ENCODE peak calls at places on chromosomes 5 and 9, in six cellular contexts. J is ELR; X is activated CD4-positive, alpha-beta T cell treated with anti-CD3 and anti-CD28 coated beads for 48 hours; B is caudate nucleus; L is adrenal gland; N is NCI-H1694 treated with DMSO at 0.1 percent for 48 hours. O is an unnamed sample.

GRCh38 chr5:76544268-76544926 is 78.8 kb downstream of the F2RL2 start:
- DNase-seq in B (no peak), N (no peak), X (peak), J (peak), L (no peak), O (no peak)

GRCh38 chr9:104833701-104834100 is 69.8 kb downstream of the NIPSNAP3B start:
- DNase-seq in B (no peak), N (no peak), X (no peak), L (no peak), J (no peak), O (no peak)

GRCh38 chr5:134432174-134432573 is 20.5 kb upstream of the CDKN2AIPNL start:
- DNase-seq in N (no peak), X (peak), L (no peak), B (no peak), J (no peak), O (no peak)

GRCh38 chr5:138905541-138905940 is 30.4 kb upstream of the LRRTM2 start:
- DNase-seq in X (no peak), J (peak), B (no peak), N (no peak), L (no peak), O (no peak)

GRCh38 chr9:4077499-4078102 is 222.3 kb downstream of the GLIS3 start:
- DNase-seq in X (peak), B (no peak), J (peak), L (peak), N (no peak), O (peak)

GRCh38 chr5:167290478-167290877 is 1001.0 kb upstream of the WWC1 start:
- DNase-seq in B (no peak), J (no peak), N (no peak), L (no peak), X (no peak), O (no peak)

GRCh38 chr5:133247881-133248642 is 196.2 kb downstream of the HSPA4 start:
- DNase-seq in B (no peak), X (no peak), J (peak), N (no peak), L (peak), O (no peak)

GRCh38 chr5:155307219-155307618 is 293.7 kb downstream of the KIF4B start:
- DNase-seq in B (no peak), J (no peak), L (no peak), N (no peak), X (no peak), O (no peak)

GRCh38 chr5:174120436-174120835 is 74.9 kb downstream of the NSG2 start:
- DNase-seq in N (no peak), X (no peak), J (no peak), B (no peak), L (no peak), O (no peak)

GRCh38 chr9:7185612-7186011 is 427.8 kb downstream of the KDM4C start:
- DNase-seq in X (no peak), N (no peak), J (peak), B (no peak), L (peak), O (no peak)

GRCh38 chr9:136902259-136902821 is 16.0 kb downstream of the TRAF2 start:
- DNase-seq in L (peak), X (peak), J (peak), B (no peak), N (no peak), O (no peak)

GRCh38 chr9:2622361-2623045 is 916 bp downstream of the VLDLR start:
- DNase-seq in N (no peak), L (peak), X (peak), J (peak), B (peak), O (peak)

GRCh38 chr9:121662896-121663580 is 11.6 kb downstream of the DAB2IP start:
- DNase-seq in L (no peak), N (no peak), X (no peak), J (no peak), B (no peak), O (no peak)

GRCh38 chr9:34574632-34575031 is 14.9 kb downstream of the CNTFR start:
- DNase-seq in J (no peak), B (no peak), N (no peak), L (no peak), X (no peak), O (no peak)

GRCh38 chr5:76622973-76623596 is at the start of gene F2RL2:
- DNase-seq in N (no peak), X (no peak), B (no peak), J (peak), L (no peak), O (no peak)

GRCh38 chr9:34995288-34996060 is 5.9 kb downstream of the DNAJB5 start:
- DNase-seq in L (no peak), X (no peak), J (no peak), B (peak), N (no peak), O (no peak)

GRCh38 chr9:107587175-107587963 is 97.8 kb upstream of the KLF4 start:
- DNase-seq in B (no peak), L (peak), J (no peak), N (no peak), X (no peak), O (peak)

GRCh38 chr5:140953234-140953633 is 13.0 kb upstream of the PCDHAC2 start:
- DNase-seq in N (no peak), X (no peak), L (no peak), J (no peak), B (no peak), O (no peak)

GRCh38 chr5:135356522-135357318 is 42.3 kb downstream of the MACROH2A1 start:
- DNase-seq in J (no peak), L (peak), X (no peak), B (no peak), N (no peak), O (peak)

GRCh38 chr5:1747803-1748085 is 51.9 kb downstream of the MRPL36 start:
- DNase-seq in J (no peak), X (no peak), B (no peak), N (no peak), L (no peak), O (no peak)

GRCh38 chr9:95023217-95024003 is 294.1 kb downstream of the FANCC start:
- DNase-seq in B (no peak), J (peak), N (no peak), L (no peak), X (no peak), O (no peak)

GRCh38 chr5:157471709-157472108 is 11.7 kb downstream of the NIPAL4 start:
- DNase-seq in L (no peak), J (peak), X (peak), B (no peak), N (peak), O (no peak)

GRCh38 chr9:110192531-110193326 is 15.2 kb downstream of the C9orf152 start:
- DNase-seq in L (no peak), J (peak), B (no peak), X (no peak), N (no peak), O (peak)

GRCh38 chr9:14554866-14555265 is 138.4 kb downstream of the ZDHHC21 start:
- DNase-seq in N (no peak), L (no peak), X (no peak), J (peak), B (no peak), O (no peak)

GRCh38 chr5:56595561-56595960 is 219.8 kb upstream of the MAP3K1 start:
- DNase-seq in N (no peak), J (no peak), L (no peak), B (no peak), X (no peak), O (no peak)

GRCh38 chr9:136497916-136498695 is 15.3 kb upstream of the SEC16A start:
- DNase-seq in L (no peak), B (no peak), X (no peak), J (no peak), N (no peak), O (no peak)

GRCh38 chr9:100468041-100468440 is 4.9 kb upstream of the TMEFF1 start:
- DNase-seq in L (no peak), N (no peak), B (no peak), J (no peak), X (no peak), O (no peak)

GRCh38 chr5:126054593-126055347 is 368.4 kb upstream of the GRAMD2B start:
- DNase-seq in X (no peak), J (no peak), N (no peak), B (no peak), L (no peak), O (no peak)

GRCh38 chr5:98904786-98905185 is 24.0 kb downstream of the CHD1 start:
- DNase-seq in N (no peak), J (peak), B (no peak), X (peak), L (no peak), O (no peak)

GRCh38 chr5:87298687-87299362 is 31.1 kb downstream of the RASA1 start:
- DNase-seq in B (no peak), J (peak), L (no peak), X (no peak), N (no peak), O (no peak)

GRCh38 chr5:113246371-113246870 is 188.4 kb downstream of the TSSK1B start:
- DNase-seq in X (no peak), L (no peak), B (no peak), N (no peak), J (no peak), O (peak)